ENCODE peak calls at places on chromosomes 7 and 10, in eight cellular contexts. One of them, this sample, is unnamed.

GRCh38 chr10:554182-554848 is 135.2 kb downstream of the DIP2C start:
- DNase-seq in CD8-positive, alpha-beta T cell: no peak
- DNase-seq in uterus: no peak
- DNase-seq in heart left ventricle: no peak
- DNase-seq in kidney epithelial cell: no peak
- DNase-seq in fibroblast of villous mesenchyme: no peak
- DNase-seq in AG09309: no peak
- DNase-seq in mucosa of descending colon: no peak
- DNase-seq in this sample: no peak

GRCh38 chr10:16987129-16987670 is 142.4 kb downstream of the CUBN start:
- DNase-seq in kidney epithelial cell: peak
- DNase-seq in CD8-positive, alpha-beta T cell: no peak
- DNase-seq in uterus: no peak
- DNase-seq in heart left ventricle: no peak
- DNase-seq in mucosa of descending colon: no peak
- DNase-seq in fibroblast of villous mesenchyme: peak
- DNase-seq in AG09309: no peak
- DNase-seq in this sample: peak

GRCh38 chr7:10106609-10107008 is 867.1 kb upstream of the PHF14 start:
- DNase-seq in mucosa of descending colon: no peak
- DNase-seq in AG09309: no peak
- DNase-seq in fibroblast of villous mesenchyme: no peak
- DNase-seq in uterus: no peak
- DNase-seq in heart left ventricle: no peak
- DNase-seq in kidney epithelial cell: no peak
- DNase-seq in CD8-positive, alpha-beta T cell: no peak
- DNase-seq in this sample: no peak

GRCh38 chr7:157573244-157573643 is 236.4 kb downstream of the DNAJB6 start:
- DNase-seq in AG09309: no peak
- DNase-seq in uterus: no peak
- DNase-seq in fibroblast of villous mesenchyme: no peak
- DNase-seq in mucosa of descending colon: no peak
- DNase-seq in heart left ventricle: no peak
- DNase-seq in kidney epithelial cell: no peak
- DNase-seq in CD8-positive, alpha-beta T cell: no peak
- DNase-seq in this sample: no peak

GRCh38 chr7:140085447-140085846 is 22.7 kb upstream of the PARP12 start:
- DNase-seq in AG09309: no peak
- DNase-seq in heart left ventricle: no peak
- DNase-seq in CD8-positive, alpha-beta T cell: no peak
- DNase-seq in kidney epithelial cell: no peak
- DNase-seq in mucosa of descending colon: no peak
- DNase-seq in uterus: no peak
- DNase-seq in fibroblast of villous mesenchyme: no peak
- DNase-seq in this sample: no peak

GRCh38 chr10:100148353-100149211 is 37.2 kb downstream of the ERLIN1 start:
- DNase-seq in mucosa of descending colon: no peak
- DNase-seq in uterus: no peak
- DNase-seq in CD8-positive, alpha-beta T cell: no peak
- DNase-seq in kidney epithelial cell: peak
- DNase-seq in AG09309: peak
- DNase-seq in fibroblast of villous mesenchyme: peak
- DNase-seq in heart left ventricle: no peak
- DNase-seq in this sample: peak

GRCh38 chr7:84088669-84089278 is 105.8 kb downstream of the SEMA3A start:
- DNase-seq in uterus: no peak
- DNase-seq in AG09309: no peak
- DNase-seq in kidney epithelial cell: no peak
- DNase-seq in CD8-positive, alpha-beta T cell: no peak
- DNase-seq in mucosa of descending colon: no peak
- DNase-seq in fibroblast of villous mesenchyme: no peak
- DNase-seq in heart left ventricle: no peak
- DNase-seq in this sample: no peak

GRCh38 chr7:33536398-33536797 is 368.9 kb upstream of the BMPER start:
- DNase-seq in heart left ventricle: no peak
- DNase-seq in kidney epithelial cell: no peak
- DNase-seq in mucosa of descending colon: no peak
- DNase-seq in fibroblast of villous mesenchyme: no peak
- DNase-seq in CD8-positive, alpha-beta T cell: no peak
- DNase-seq in AG09309: no peak
- DNase-seq in uterus: no peak
- DNase-seq in this sample: no peak

GRCh38 chr10:108424656-108425055 is 1260.2 kb upstream of the SORCS1 start:
- DNase-seq in AG09309: peak
- DNase-seq in uterus: no peak
- DNase-seq in kidney epithelial cell: peak
- DNase-seq in fibroblast of villous mesenchyme: peak
- DNase-seq in CD8-positive, alpha-beta T cell: no peak
- DNase-seq in mucosa of descending colon: no peak
- DNase-seq in heart left ventricle: no peak
- DNase-seq in this sample: peak

GRCh38 chr7:24713039-24713793 is 44.0 kb downstream of the GSDME start:
- DNase-seq in mucosa of descending colon: no peak
- DNase-seq in heart left ventricle: no peak
- DNase-seq in fibroblast of villous mesenchyme: no peak
- DNase-seq in kidney epithelial cell: no peak
- DNase-seq in AG09309: no peak
- DNase-seq in uterus: no peak
- DNase-seq in CD8-positive, alpha-beta T cell: no peak
- DNase-seq in this sample: no peak

GRCh38 chr7:23918856-23919255 is 208.8 kb downstream of the STK31 start:
- DNase-seq in fibroblast of villous mesenchyme: peak
- DNase-seq in CD8-positive, alpha-beta T cell: no peak
- DNase-seq in uterus: no peak
- DNase-seq in AG09309: no peak
- DNase-seq in mucosa of descending colon: no peak
- DNase-seq in heart left ventricle: no peak
- DNase-seq in kidney epithelial cell: no peak
- DNase-seq in this sample: peak

GRCh38 chr10:3452234-3452633 is 279.7 kb upstream of the PITRM1 start:
- DNase-seq in heart left ventricle: no peak
- DNase-seq in fibroblast of villous mesenchyme: peak
- DNase-seq in uterus: no peak
- DNase-seq in kidney epithelial cell: peak
- DNase-seq in mucosa of descending colon: no peak
- DNase-seq in CD8-positive, alpha-beta T cell: no peak
- DNase-seq in AG09309: peak
- DNase-seq in this sample: peak

GRCh38 chr10:111531690-111532089 is 454.9 kb downstream of the ADRA2A start:
- DNase-seq in AG09309: no peak
- DNase-seq in kidney epithelial cell: no peak
- DNase-seq in heart left ventricle: no peak
- DNase-seq in CD8-positive, alpha-beta T cell: no peak
- DNase-seq in fibroblast of villous mesenchyme: no peak
- DNase-seq in mucosa of descending colon: no peak
- DNase-seq in uterus: no peak
- DNase-seq in this sample: no peak

GRCh38 chr7:44195901-44196300 is 4.9 kb upstream of the YKT6 start:
- DNase-seq in fibroblast of villous mesenchyme: no peak
- DNase-seq in CD8-positive, alpha-beta T cell: no peak
- DNase-seq in kidney epithelial cell: no peak
- DNase-seq in AG09309: no peak
- DNase-seq in uterus: no peak
- DNase-seq in mucosa of descending colon: no peak
- DNase-seq in heart left ventricle: no peak
- DNase-seq in this sample: no peak

GRCh38 chr10:49107111-49107889 is 8.0 kb downstream of the VSTM4 start:
- DNase-seq in AG09309: no peak
- DNase-seq in uterus: no peak
- DNase-seq in mucosa of descending colon: no peak
- DNase-seq in kidney epithelial cell: no peak
- DNase-seq in heart left ventricle: no peak
- DNase-seq in fibroblast of villous mesenchyme: no peak
- DNase-seq in CD8-positive, alpha-beta T cell: no peak
- DNase-seq in this sample: no peak

GRCh38 chr7:55019691-55020480 is 1.1 kb downstream of the EGFR start:
- DNase-seq in mucosa of descending colon: peak
- DNase-seq in fibroblast of villous mesenchyme: peak
- DNase-seq in uterus: peak
- DNase-seq in heart left ventricle: no peak
- DNase-seq in kidney epithelial cell: no peak
- DNase-seq in AG09309: no peak
- DNase-seq in CD8-positive, alpha-beta T cell: no peak
- DNase-seq in this sample: no peak

GRCh38 chr7:77409739-77410545 is 6.2 kb downstream of the GSAP start:
- DNase-seq in heart left ventricle: no peak
- DNase-seq in mucosa of descending colon: no peak
- DNase-seq in AG09309: peak
- DNase-seq in uterus: no peak
- DNase-seq in CD8-positive, alpha-beta T cell: no peak
- DNase-seq in fibroblast of villous mesenchyme: peak
- DNase-seq in kidney epithelial cell: peak
- DNase-seq in this sample: peak

GRCh38 chr7:148262721-148263229 is 327.8 kb upstream of the C7orf33 start:
- DNase-seq in CD8-positive, alpha-beta T cell: peak
- DNase-seq in uterus: peak
- DNase-seq in mucosa of descending colon: no peak
- DNase-seq in fibroblast of villous mesenchyme: peak
- DNase-seq in kidney epithelial cell: no peak
- DNase-seq in heart left ventricle: peak
- DNase-seq in AG09309: no peak
- DNase-seq in this sample: peak

GRCh38 chr10:68795886-68796532 is 31.3 kb upstream of the STOX1 start:
- DNase-seq in fibroblast of villous mesenchyme: no peak
- DNase-seq in CD8-positive, alpha-beta T cell: no peak
- DNase-seq in mucosa of descending colon: no peak
- DNase-seq in AG09309: no peak
- DNase-seq in kidney epithelial cell: no peak
- DNase-seq in heart left ventricle: no peak
- DNase-seq in uterus: no peak
- DNase-seq in this sample: no peak

GRCh38 chr10:110507303-110507702 is 9.6 kb downstream of the DUSP5 start:
- DNase-seq in AG09309: no peak
- DNase-seq in heart left ventricle: no peak
- DNase-seq in fibroblast of villous mesenchyme: no peak
- DNase-seq in mucosa of descending colon: no peak
- DNase-seq in CD8-positive, alpha-beta T cell: no peak
- DNase-seq in kidney epithelial cell: no peak
- DNase-seq in uterus: no peak
- DNase-seq in this sample: no peak

GRCh38 chr7:12746211-12746610 is 58.8 kb downstream of the ARL4A start:
- DNase-seq in heart left ventricle: no peak
- DNase-seq in fibroblast of villous mesenchyme: no peak
- DNase-seq in uterus: no peak
- DNase-seq in AG09309: no peak
- DNase-seq in CD8-positive, alpha-beta T cell: no peak
- DNase-seq in mucosa of descending colon: no peak
- DNase-seq in kidney epithelial cell: no peak
- DNase-seq in this sample: no peak

DNA sequence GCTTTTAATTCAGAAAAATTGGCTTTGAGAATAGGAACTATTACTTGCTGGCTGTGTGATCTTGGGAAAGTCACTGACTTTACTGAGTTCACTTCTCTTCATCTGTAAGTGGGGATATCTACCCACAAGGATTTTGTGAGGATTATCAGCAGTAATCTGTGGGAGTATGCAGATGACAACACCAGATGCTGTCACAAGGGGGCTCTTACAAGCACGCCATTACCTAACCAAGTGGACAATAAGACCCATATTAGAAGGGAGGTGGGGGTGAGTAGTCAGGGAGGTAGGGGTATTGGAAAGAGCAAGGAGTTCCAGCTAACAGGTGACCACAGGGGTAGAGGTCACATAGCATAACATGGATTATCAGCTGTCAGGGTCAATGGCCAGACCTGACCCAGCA is 569.4 kb downstream of the SUGCT start:
- DNase-seq in kidney epithelial cell: no peak
- DNase-seq in AG09309: no peak
- DNase-seq in uterus: no peak
- DNase-seq in CD8-positive, alpha-beta T cell: no peak
- DNase-seq in heart left ventricle: no peak
- DNase-seq in fibroblast of villous mesenchyme: no peak
- DNase-seq in mucosa of descending colon: no peak
- DNase-seq in this sample: no peak
- TF ChIP-seq CTCF in kidney epithelial cell: peak
- TF ChIP-seq CTCF in AG09309: no peak
- TF ChIP-seq CTCF in uterus: no peak
- TF ChIP-seq CTCF in CD8-positive, alpha-beta T cell: no peak
- TF ChIP-seq CTCF in heart left ventricle: no peak
- TF ChIP-seq CTCF in fibroblast of villous mesenchyme: no peak
- TF ChIP-seq CTCF in mucosa of descending colon: no peak
- TF ChIP-seq CTCF in this sample: no peak

GRCh38 chr7:155374276-155375252 is 76.9 kb downstream of the INSIG1 start:
- DNase-seq in mucosa of descending colon: no peak
- DNase-seq in kidney epithelial cell: no peak
- DNase-seq in AG09309: no peak
- DNase-seq in fibroblast of villous mesenchyme: no peak
- DNase-seq in CD8-positive, alpha-beta T cell: no peak
- DNase-seq in heart left ventricle: no peak
- DNase-seq in uterus: no peak
- DNase-seq in this sample: no peak
- H3K4me3 ChIP-seq in mucosa of descending colon: no peak
- H3K4me3 ChIP-seq in kidney epithelial cell: no peak
- H3K4me3 ChIP-seq in AG09309: no peak
- H3K4me3 ChIP-seq in fibroblast of villous mesenchyme: no peak
- H3K4me3 ChIP-seq in CD8-positive, alpha-beta T cell: no peak
- H3K4me3 ChIP-seq in heart left ventricle: peak
- H3K4me3 ChIP-seq in uterus: no peak
- H3K4me3 ChIP-seq in this sample: no peak

GRCh38 chr7:130096243-130096827 is 26.0 kb downstream of the KLHDC10 start:
- DNase-seq in uterus: no peak
- DNase-seq in heart left ventricle: no peak
- DNase-seq in CD8-positive, alpha-beta T cell: no peak
- DNase-seq in mucosa of descending colon: no peak
- DNase-seq in AG09309: no peak
- DNase-seq in kidney epithelial cell: no peak
- DNase-seq in fibroblast of villous mesenchyme: peak
- DNase-seq in this sample: peak
- TF ChIP-seq CTCF in uterus: peak
- TF ChIP-seq CTCF in heart left ventricle: peak
- TF ChIP-seq CTCF in CD8-positive, alpha-beta T cell: no peak
- TF ChIP-seq CTCF in mucosa of descending colon: no peak
- TF ChIP-seq CTCF in AG09309: peak
- TF ChIP-seq CTCF in kidney epithelial cell: peak
- TF ChIP-seq CTCF in fibroblast of villous mesenchyme: peak
- TF ChIP-seq CTCF in this sample: peak

GRCh38 chr10:93992400-93993030 is 1.2 kb upstream of the PLCE1 start:
- DNase-seq in fibroblast of villous mesenchyme: no peak
- DNase-seq in AG09309: no peak
- DNase-seq in kidney epithelial cell: no peak
- DNase-seq in CD8-positive, alpha-beta T cell: no peak
- DNase-seq in mucosa of descending colon: no peak
- DNase-seq in heart left ventricle: no peak
- DNase-seq in uterus: no peak
- DNase-seq in this sample: no peak

GRCh38 chr10:93993414-93993781 is 333 bp upstream of the PLCE1 start:
- DNase-seq in kidney epithelial cell: no peak
- DNase-seq in fibroblast of villous mesenchyme: no peak
- DNase-seq in CD8-positive, alpha-beta T cell: no peak
- DNase-seq in AG09309: no peak
- DNase-seq in heart left ventricle: no peak
- DNase-seq in uterus: no peak
- DNase-seq in mucosa of descending colon: no peak
- DNase-seq in this sample: no peak

GRCh38 chr10:93993782-93994668 is at the start of gene PLCE1:
- DNase-seq in heart left ventricle: peak
- DNase-seq in kidney epithelial cell: no peak
- DNase-seq in mucosa of descending colon: peak
- DNase-seq in AG09309: no peak
- DNase-seq in CD8-positive, alpha-beta T cell: no peak
- DNase-seq in fibroblast of villous mesenchyme: no peak
- DNase-seq in uterus: peak
- DNase-seq in this sample: peak

GRCh38 chr10:93991101-93991500 is 2.6 kb upstream of the PLCE1 start:
- DNase-seq in AG09309: no peak
- DNase-seq in kidney epithelial cell: no peak
- DNase-seq in uterus: no peak
- DNase-seq in CD8-positive, alpha-beta T cell: no peak
- DNase-seq in fibroblast of villous mesenchyme: no peak
- DNase-seq in mucosa of descending colon: no peak
- DNase-seq in heart left ventricle: no peak
- DNase-seq in this sample: no peak

GRCh38 chr10:93991596-93992284 is 2.0 kb upstream of the PLCE1 start:
- DNase-seq in CD8-positive, alpha-beta T cell: no peak
- DNase-seq in uterus: peak
- DNase-seq in heart left ventricle: peak
- DNase-seq in AG09309: no peak
- DNase-seq in kidney epithelial cell: peak
- DNase-seq in fibroblast of villous mesenchyme: peak
- DNase-seq in mucosa of descending colon: no peak
- DNase-seq in this sample: peak
- H3K4me3 ChIP-seq in CD8-positive, alpha-beta T cell: no peak
- H3K4me3 ChIP-seq in uterus: no peak
- H3K4me3 ChIP-seq in heart left ventricle: no peak
- H3K4me3 ChIP-seq in AG09309: no peak
- H3K4me3 ChIP-seq in kidney epithelial cell: no peak
- H3K4me3 ChIP-seq in fibroblast of villous mesenchyme: no peak
- H3K4me3 ChIP-seq in mucosa of descending colon: no peak
- H3K4me3 ChIP-seq in this sample: peak